ENCODE peak calls at places on chromosomes 12 and 14, in five cellular contexts. M is spleen, U is mucosa of descending colon, J is sigmoid colon, Y is foreskin fibroblast. A is an unnamed sample.

GRCh38 chr12:96208801-96209534 is 14.8 kb downstream of the ELK3 start:
- DNase-seq in Y (no peak), J (no peak), U (peak; percentile 60), M (peak; percentile 85), A (no peak)

GRCh38 chr14:77108753-77109152 is 10.7 kb downstream of the CIPC start:
- DNase-seq in U (no peak), J (no peak), M (no peak), Y (no peak), A (no peak)

GRCh38 chr14:90677484-90678045 is 138.7 kb downstream of the TTC7B start:
- DNase-seq in Y (peak; percentile 54), U (no peak), M (no peak), J (no peak), A (no peak)

GRCh38 chr12:130132831-130133635 is 29.2 kb upstream of the FZD10 start:
- DNase-seq in J (no peak), U (no peak), Y (no peak), M (no peak), A (no peak)

GRCh38 chr12:89472508-89472907 is 52.1 kb downstream of the GALNT4 start:
- DNase-seq in Y (peak; percentile 69), M (no peak), J (no peak), U (no peak), A (no peak)

GRCh38 chr12:123532021-123532420 is 1.5 kb downstream of the RILPL1 start:
- DNase-seq in U (no peak), M (no peak), J (no peak), Y (peak; percentile 10), A (no peak)

GRCh38 chr14:32311294-32312009 is 17.6 kb upstream of the AKAP6 start:
- DNase-seq in M (no peak), U (no peak), J (no peak), Y (no peak), A (no peak)

GRCh38 chr12:13976028-13976584 is 5.3 kb downstream of the GRIN2B start:
- DNase-seq in Y (no peak), U (no peak), J (no peak), M (no peak), A (no peak)

GRCh38 chr12:102816816-102817434 is 100.1 kb downstream of the PAH start:
- DNase-seq in U (no peak), J (no peak), Y (no peak), M (no peak), A (no peak)

GRCh38 chr12:6205144-6205539 is 4.9 kb downstream of the CD9 start:
- DNase-seq in J (peak; percentile 93), U (no peak), Y (no peak), M (no peak), A (no peak)
- H3K4me3 ChIP-seq in J (peak overlapping the region; percentile 3), U (no peak overlapping the region), Y (no peak overlapping the region), M (no peak overlapping the region), A (no peak overlapping the region)

DNA sequence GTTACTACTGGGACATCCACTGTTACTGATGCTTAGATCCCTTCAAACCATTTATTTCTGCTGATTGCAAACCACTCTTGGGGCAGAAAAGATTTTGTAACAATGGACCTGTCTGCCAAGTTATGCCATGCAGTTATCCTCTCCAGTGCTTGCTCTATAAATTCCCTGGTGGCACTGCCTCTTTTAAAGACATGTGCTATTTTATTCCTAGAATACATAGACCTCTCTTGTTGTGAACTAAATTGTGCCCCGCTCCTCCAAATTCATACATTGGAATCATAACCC is 708.6 kb upstream of the FOXG1 start:
- DNase-seq in U (no peak), J (no peak), Y (no peak), M (no peak), A (no peak)
- H3K4me3 ChIP-seq in U (no peak overlapping the region), J (no peak overlapping the region), Y (no peak overlapping the region), M (no peak overlapping the region), A (no peak overlapping the region)

GRCh38 chr12:10018390-10018789 is 8.0 kb downstream of the CLEC12B start:
- DNase-seq in M (no peak), J (no peak), Y (no peak), U (no peak), A (no peak)

GRCh38 chr12:10016881-10017280 is 6.5 kb downstream of the CLEC12B start:
- DNase-seq in M (no peak), U (no peak), Y (no peak), J (no peak), A (no peak)

GRCh38 chr12:10021342-10021741 is 9.1 kb upstream of the CLEC9A start:
- DNase-seq in Y (no peak), U (no peak), J (no peak), M (no peak), A (no peak)

GRCh38 chr12:10012630-10013330 is 2.4 kb downstream of the CLEC12B start:
- DNase-seq in M (no peak), Y (no peak), U (no peak), J (no peak), A (no peak)

DNA sequence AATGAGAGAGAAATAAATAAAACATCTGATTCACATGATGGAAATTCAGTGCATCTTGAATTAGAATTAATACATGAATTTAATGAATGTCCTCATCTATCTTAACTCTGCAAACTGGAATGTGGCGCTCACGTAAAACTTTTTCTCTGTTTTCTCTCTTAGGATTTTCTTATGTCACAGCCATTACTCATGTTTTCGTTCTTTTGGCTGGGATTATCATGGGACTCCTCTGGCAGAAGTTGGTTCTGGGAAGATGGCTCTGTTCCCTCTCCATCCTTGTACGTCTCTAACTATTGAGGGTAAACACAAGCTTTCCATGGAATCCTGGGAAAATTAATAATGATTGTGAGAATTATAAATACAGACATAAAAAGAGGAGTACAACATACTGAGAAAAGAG is 5.0 kb downstream of the CLEC12B start:
- DNase-seq in U (no peak), J (no peak), M (no peak), Y (no peak), A (no peak)
- H3K4me3 ChIP-seq in U (no peak overlapping the region), J (no peak overlapping the region), M (no peak overlapping the region), Y (no peak overlapping the region), A (no peak overlapping the region)

GRCh38 chr14:23517650-23518329 is 33.8 kb downstream of the ZFHX2 start:
- DNase-seq in J (no peak), M (no peak), U (no peak), Y (no peak), A (no peak)

GRCh38 chr14:23514009-23514962 is 37.3 kb downstream of the ZFHX2 start:
- DNase-seq in Y (no peak), M (no peak), U (no peak), J (peak; percentile 72), A (no peak)

GRCh38 chr14:23513005-23513412 is 38.6 kb downstream of the ZFHX2 start:
- DNase-seq in Y (no peak), J (peak; percentile 74), U (no peak), M (no peak), A (no peak)

GRCh38 chr14:23513466-23514008 is 38.0 kb downstream of the ZFHX2 start:
- DNase-seq in U (no peak), Y (no peak), M (no peak), J (no peak), A (no peak)

DNA sequence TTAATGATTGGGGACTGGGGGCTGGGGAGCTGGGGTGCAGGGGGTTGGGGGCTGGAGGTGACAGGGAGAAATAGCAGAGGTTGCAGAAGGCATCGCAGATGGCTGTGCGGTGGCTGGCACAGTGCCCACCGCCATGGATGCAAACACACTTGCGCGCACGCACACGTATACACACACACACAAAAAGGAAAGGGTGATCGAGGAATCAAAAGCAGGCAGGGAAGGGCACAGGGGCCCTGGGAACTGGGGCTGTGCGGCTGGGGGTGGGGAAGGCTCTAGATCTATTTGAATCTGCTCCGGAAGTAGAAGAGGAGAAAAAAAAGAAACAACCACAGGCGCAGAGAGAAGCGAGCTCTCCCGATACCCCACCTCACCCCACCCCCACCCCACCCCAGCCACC is 39.4 kb downstream of the ZFHX2 start:
- DNase-seq in U (no peak), J (no peak), Y (no peak), M (no peak), A (no peak)
- H3K4me3 ChIP-seq in U (no peak overlapping the region), J (peak overlapping the region; percentile 35), Y (no peak overlapping the region), M (no peak overlapping the region), A (no peak overlapping the region)

GRCh38 chr14:57559561-57559960 is 65.9 kb upstream of the CCDC198 start:
- DNase-seq in U (no peak), M (no peak), Y (no peak), J (no peak), A (no peak)
- H3K4me3 ChIP-seq in U (no peak overlapping the region), M (no peak overlapping the region), Y (no peak overlapping the region), J (no peak overlapping the region), A (no peak overlapping the region)

GRCh38 chr12:19238520-19238919 is 109.0 kb downstream of the PLEKHA5 start:
- DNase-seq in M (no peak), J (no peak), Y (no peak), U (no peak), A (no peak)
- H3K4me3 ChIP-seq in M (no peak overlapping the region), J (no peak overlapping the region), Y (no peak overlapping the region), U (no peak overlapping the region), A (no peak overlapping the region)

GRCh38 chr12:53467880-53468279 is 16.0 kb downstream of the PCBP2 start:
- DNase-seq in Y (no peak), M (no peak), J (no peak), U (no peak), A (no peak)

GRCh38 chr12:53467082-53467481 is 15.2 kb downstream of the PCBP2 start:
- DNase-seq in J (no peak), Y (no peak), M (no peak), U (no peak), A (no peak)

GRCh38 chr12:53465679-53466078 is 13.8 kb downstream of the PCBP2 start:
- DNase-seq in M (no peak), Y (no peak), U (no peak), J (no peak), A (no peak)

GRCh38 chr12:53468286-53468685 is 16.4 kb downstream of the PCBP2 start:
- DNase-seq in J (no peak), M (no peak), U (no peak), Y (no peak), A (no peak)

GRCh38 chr12:53466640-53467039 is 14.7 kb downstream of the PCBP2 start:
- DNase-seq in J (no peak), U (no peak), Y (no peak), M (no peak), A (no peak)
- H3K4me3 ChIP-seq in J (no peak overlapping the region), U (no peak overlapping the region), Y (no peak overlapping the region), M (no peak overlapping the region), A (no peak overlapping the region)